ENCODE peak calls at places on chromosome 7, in six cellular contexts. A is iPS-NIHi11; G is activated CD4-positive, alpha-beta T cell treated with anti-CD3 and anti-CD28 coated beads, Interleukin-2, amount 10 ng/mL, durations not matched to agents 7 days and 5 days; N is NCI-H526; B is heart left ventricle; P is lung microvascular endothelial cell. E is an unnamed sample.

GRCh38 chr7:49773082-49773938 is at the start of gene VWC2:
- DNase-seq in A (peak; percentile 58), G (no peak), N (no peak), B (peak; percentile 65), P (no peak), E (no peak)

GRCh38 chr7:16915405-16915804 is 33.6 kb upstream of the AGR3 start:
- DNase-seq in A (no peak), G (no peak), N (no peak), B (no peak), P (no peak), E (no peak)

GRCh38 chr7:157008206-157009169 is 2.0 kb downstream of the MNX1 start:
- DNase-seq in A (no peak), G (no peak), N (peak; percentile 35), B (no peak), P (no peak), E (no peak)

GRCh38 chr7:98133621-98134266 is 27.1 kb downstream of the LMTK2 start:
- DNase-seq in A (no peak), G (no peak), N (no peak), B (no peak), P (no peak), E (no peak)

GRCh38 chr7:42170724-42171123 is 66.3 kb downstream of the GLI3 start:
- DNase-seq in A (no peak), G (no peak), N (no peak), B (no peak), P (no peak), E (no peak)

GRCh38 chr7:144384071-144384470 is 19.4 kb downstream of the NOBOX start:
- DNase-seq in A (no peak), G (no peak), N (no peak), B (no peak), P (no peak), E (no peak)

GRCh38 chr7:123367508-123368122 is 166.8 kb downstream of the IQUB start:
- DNase-seq in A (peak; percentile 67), G (no peak), N (peak; percentile 10), B (no peak), P (peak; percentile 56), E (peak; percentile 32)

GRCh38 chr7:27442446-27442845 is 199.8 kb downstream of the EVX1 start:
- DNase-seq in A (no peak), G (no peak), N (no peak), B (no peak), P (no peak), E (no peak)

GRCh38 chr7:80147543-80148376 is 13.1 kb downstream of the GNAI1 start:
- DNase-seq in A (no peak), G (no peak), N (no peak), B (no peak), P (no peak), E (no peak)

GRCh38 chr7:141381794-141382453 is 169.3 kb upstream of the AGK start:
- DNase-seq in A (no peak), G (no peak), N (no peak), B (no peak), P (no peak), E (no peak)

GRCh38 chr7:140605337-140605736 is 35.3 kb downstream of the DENND2A start:
- DNase-seq in A (no peak), G (no peak), N (no peak), B (no peak), P (no peak), E (no peak)

GRCh38 chr7:44313016-44313415 is 12.4 kb downstream of the CAMK2B start:
- DNase-seq in A (no peak), G (no peak), N (no peak), B (no peak), P (no peak), E (no peak)

GRCh38 chr7:45053941-45054340 is 34.8 kb downstream of the NACAD start:
- DNase-seq in A (no peak), G (no peak), N (no peak), B (no peak), P (no peak), E (no peak)

GRCh38 chr7:80838643-80839042 is 80.2 kb downstream of the SEMA3C start:
- DNase-seq in A (no peak), G (no peak), N (no peak), B (no peak), P (no peak), E (no peak)

GRCh38 chr7:130804156-130804708 is 70.2 kb upstream of the KLF14 start:
- DNase-seq in A (no peak), G (no peak), N (no peak), B (no peak), P (no peak), E (no peak)

GRCh38 chr7:47988496-47989386 is 9.3 kb upstream of the HUS1 start:
- DNase-seq in A (peak; percentile 23), G (no peak), N (no peak), B (no peak), P (no peak), E (no peak)

GRCh38 chr7:152145853-152146466 is 120.5 kb downstream of the GALNT11 start:
- DNase-seq in A (peak; percentile 50), G (peak; percentile 48), N (no peak), B (no peak), P (peak; percentile 78), E (no peak)

GRCh38 chr7:42832672-42833071 is 79.2 kb downstream of the C7orf25 start:
- DNase-seq in A (no peak), G (no peak), N (no peak), B (no peak), P (no peak), E (no peak)

GRCh38 chr7:1948377-1948796 is 278.3 kb downstream of the ELFN1 start:
- DNase-seq in A (no peak), G (no peak), N (no peak), B (no peak), P (no peak), E (no peak)

GRCh38 chr7:37031571-37032257 is 307.4 kb upstream of the AOAH start:
- DNase-seq in A (peak; percentile 84), G (peak; percentile 9), N (no peak), B (peak; percentile 81), P (peak; percentile 99), E (peak; percentile 78)

GRCh38 chr7:139777948-139778841 is at the start of gene HIPK2:
- DNase-seq in A (peak; percentile 95), G (peak; percentile 71), N (peak; percentile 48), B (peak; percentile 90), P (peak; percentile 83), E (peak; percentile 80)

GRCh38 chr7:27119412-27119911 is 11.1 kb downstream of the HOXA4 start:
- DNase-seq in A (no peak), G (no peak), N (no peak), B (no peak), P (no peak), E (no peak)

E was measured in body of pancreas.